ENCODE peak calls at places on chromosome 4, in four cellular contexts. Q is uterus, Y is K562, Z is lower lobe of right lung. R is an unnamed sample.

GRCh38 chr4:10958226-10958856 is 273.8 kb upstream of the CLNK start:
- DNase-seq in Q (no peak), Y (no peak), Z (no peak), R (no peak)

GRCh38 chr4:112213091-112213490 is 18.5 kb upstream of the AP1AR start:
- DNase-seq in Q (no peak), Y (peak), Z (no peak), R (no peak)

GRCh38 chr4:17817027-17817426 is 6.2 kb downstream of the NCAPG start:
- DNase-seq in Q (no peak), Y (peak), Z (no peak), R (no peak)

GRCh38 chr4:61086357-61086756 is 113.8 kb upstream of the ADGRL3 start:
- DNase-seq in Q (no peak), Y (no peak), Z (no peak), R (no peak)

GRCh38 chr4:118281611-118282442 is 71.0 kb downstream of the PRSS12 start:
- DNase-seq in Q (no peak), Y (peak), Z (no peak), R (no peak)

GRCh38 chr4:145883173-145883572 is 55.5 kb downstream of the ZNF827 start:
- DNase-seq in Q (no peak), Y (no peak), Z (no peak), R (no peak)

GRCh38 chr4:139559095-139559490 is 3.1 kb upstream of the SETD7 start:
- DNase-seq in Q (no peak), Y (no peak), Z (no peak), R (no peak)

GRCh38 chr4:120055167-120055566 is 11.5 kb downstream of the MAD2L1 start:
- DNase-seq in Q (no peak), Y (no peak), Z (no peak), R (no peak)

GRCh38 chr4:52037730-52038108 is 380 bp downstream of the SGCB start:
- DNase-seq in Q (peak), Y (no peak), Z (no peak), R (no peak)

GRCh38 chr4:118772149-118773081 is 63.5 kb downstream of the SEC24D start:
- DNase-seq in Q (no peak), Y (peak), Z (no peak), R (no peak)

GRCh38 chr4:112647785-112648184 is 10.8 kb downstream of the LARP7 start:
- DNase-seq in Q (no peak), Y (no peak), Z (no peak), R (no peak)

GRCh38 chr4:146957252-146957651 is 11.6 kb upstream of the TTC29 start:
- DNase-seq in Q (no peak), Y (no peak), Z (no peak), R (no peak)

GRCh38 chr4:126610933-126611332 is 1021.8 kb upstream of the INTU start:
- DNase-seq in Q (no peak), Y (peak), Z (no peak), R (no peak)

GRCh38 chr4:97691111-97691605 is 452.1 kb downstream of the STPG2 start:
- DNase-seq in Q (no peak), Y (no peak), Z (no peak), R (no peak)

GRCh38 chr4:71680706-71681105 is 103.2 kb downstream of the GC start:
- DNase-seq in Q (no peak), Y (no peak), Z (no peak), R (no peak)

GRCh38 chr4:17912011-17912410 is 101.2 kb downstream of the NCAPG start:
- DNase-seq in Q (no peak), Y (no peak), Z (no peak), R (no peak)

GRCh38 chr4:74374561-74375327 is 9.8 kb downstream of the EREG start:
- DNase-seq in Q (no peak), Y (no peak), Z (peak), R (peak)

GRCh38 chr4:165680821-165681220 is 192.2 kb upstream of the TLL1 start:
- DNase-seq in Q (no peak), Y (no peak), Z (no peak), R (no peak)

GRCh38 chr4:99088485-99089365 is at the start of gene ADH5:
- DNase-seq in Q (peak), Y (peak), Z (peak), R (peak)

GRCh38 chr4:150874386-150875226 is 140.5 kb downstream of the LRBA start:
- DNase-seq in Q (no peak), Y (no peak), Z (no peak), R (no peak)

GRCh38 chr4:158949094-158949493 is 153.8 kb upstream of the RAPGEF2 start:
- DNase-seq in Q (no peak), Y (no peak), Z (no peak), R (no peak)

GRCh38 chr4:630661-631060 is 5.3 kb downstream of the PDE6B start:
- DNase-seq in Q (no peak), Y (no peak), Z (no peak), R (no peak)

GRCh38 chr4:190020790-190021717 is 6.0 kb downstream of the FRG2 start:
- DNase-seq in Q (no peak), Y (peak), Z (peak), R (no peak)

GRCh38 chr4:83793481-83793880 is 257.6 kb downstream of the GPAT3 start:
- DNase-seq in Q (no peak), Y (no peak), Z (no peak), R (no peak)

GRCh38 chr4:117481742-117482141 is 396.4 kb upstream of the TRAM1L1 start:
- DNase-seq in Q (no peak), Y (no peak), Z (no peak), R (no peak)

GRCh38 chr4:154332681-154333421 is 158.7 kb downstream of the DCHS2 start:
- DNase-seq in Q (peak), Y (peak), Z (peak), R (no peak)

GRCh38 chr4:137967480-137968190 is 274.5 kb downstream of the SLC7A11 start:
- DNase-seq in Q (no peak), Y (peak), Z (no peak), R (no peak)

GRCh38 chr4:140069068-140069467 is 84.9 kb downstream of the MAML3 start:
- DNase-seq in Q (peak), Y (no peak), Z (no peak), R (peak)

GRCh38 chr4:34198966-34199365 is 2045.3 kb downstream of the ARAP2 start:
- DNase-seq in Q (no peak), Y (no peak), Z (no peak), R (no peak)

DNA sequence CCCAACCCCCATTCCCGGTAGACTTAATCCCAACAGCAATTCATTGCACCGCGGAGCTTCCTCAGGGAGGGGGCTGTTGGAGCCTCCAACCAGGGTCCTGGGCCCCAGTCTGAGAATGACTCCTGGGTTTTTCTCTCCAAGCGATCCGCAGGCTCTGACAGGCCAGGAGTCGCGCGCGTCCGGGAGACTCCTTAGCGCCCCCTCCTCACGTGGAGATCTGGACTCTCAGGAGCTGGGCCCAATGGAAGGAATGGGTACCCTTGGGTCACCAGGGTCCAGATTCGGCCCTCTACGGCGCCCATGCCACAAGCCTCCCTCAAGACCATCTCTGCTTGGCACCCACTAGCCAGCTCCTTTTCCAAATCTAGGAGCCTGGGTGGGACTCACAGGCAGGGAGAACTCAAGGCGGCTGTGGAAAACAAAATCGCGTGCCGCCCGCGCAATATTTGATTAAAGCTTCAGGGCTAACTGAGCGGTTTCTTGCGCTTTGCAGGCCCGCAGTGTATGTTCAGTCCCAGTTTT is 7.1 kb downstream of the HAND2 start:
- DNase-seq in Q (no peak), Y (no peak), Z (no peak), R (no peak)
- H3K4me3 ChIP-seq in Q (peak), Y (peak), Z (peak), R (peak)

DNA sequence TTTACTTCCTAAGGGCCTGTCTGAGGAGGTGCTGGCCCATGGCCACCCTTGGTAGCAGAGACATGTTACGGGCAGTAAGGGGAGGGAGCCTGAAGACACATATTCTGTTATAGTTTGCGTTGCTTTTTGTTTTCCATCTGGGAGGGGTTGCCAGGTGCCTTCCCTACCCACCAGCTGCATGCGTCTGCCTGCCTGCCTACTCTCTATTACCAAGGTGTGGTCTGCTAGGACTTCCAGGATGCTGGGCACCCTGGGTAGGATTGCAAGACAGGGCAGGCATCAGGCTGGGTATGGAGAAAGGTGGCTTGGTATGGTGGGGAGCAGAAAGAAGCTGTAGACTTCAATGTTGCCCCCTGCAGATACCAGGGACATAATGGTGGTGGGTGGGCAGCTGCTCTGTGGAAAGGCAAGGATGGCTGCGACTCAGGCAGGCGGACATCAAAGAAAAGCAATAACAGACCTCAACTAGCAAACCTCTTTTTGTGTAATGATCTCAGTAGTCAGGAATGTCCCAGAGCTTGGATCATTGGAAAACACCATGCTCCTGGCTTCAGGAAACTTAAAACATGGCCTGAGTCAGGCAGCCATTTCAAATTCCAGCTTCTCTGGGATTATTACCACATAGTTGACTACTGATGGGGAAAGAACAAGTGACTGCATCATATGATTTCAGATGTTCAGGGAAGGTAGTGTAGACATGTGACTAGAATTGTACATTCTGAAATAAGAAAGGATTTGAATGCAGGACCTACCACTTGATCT is 67.8 kb downstream of the HOPX start:
- DNase-seq in Q (no peak), Y (no peak), Z (no peak), R (no peak)
- H3K27ac ChIP-seq in Q (no peak), Y (no peak), Z (no peak), R (no peak)

GRCh38 chr4:82382756-82383155 is 9.0 kb upstream of the HNRNPD start:
- DNase-seq in Q (no peak), Y (no peak), Z (no peak), R (no peak)

GRCh38 chr4:82388405-82388804 is 14.6 kb upstream of the HNRNPD start:
- DNase-seq in Q (no peak), Y (no peak), Z (no peak), R (no peak)
- TF ChIP-seq CTCF in Q (no peak), Y (peak), Z (no peak), R (no peak)

DNA sequence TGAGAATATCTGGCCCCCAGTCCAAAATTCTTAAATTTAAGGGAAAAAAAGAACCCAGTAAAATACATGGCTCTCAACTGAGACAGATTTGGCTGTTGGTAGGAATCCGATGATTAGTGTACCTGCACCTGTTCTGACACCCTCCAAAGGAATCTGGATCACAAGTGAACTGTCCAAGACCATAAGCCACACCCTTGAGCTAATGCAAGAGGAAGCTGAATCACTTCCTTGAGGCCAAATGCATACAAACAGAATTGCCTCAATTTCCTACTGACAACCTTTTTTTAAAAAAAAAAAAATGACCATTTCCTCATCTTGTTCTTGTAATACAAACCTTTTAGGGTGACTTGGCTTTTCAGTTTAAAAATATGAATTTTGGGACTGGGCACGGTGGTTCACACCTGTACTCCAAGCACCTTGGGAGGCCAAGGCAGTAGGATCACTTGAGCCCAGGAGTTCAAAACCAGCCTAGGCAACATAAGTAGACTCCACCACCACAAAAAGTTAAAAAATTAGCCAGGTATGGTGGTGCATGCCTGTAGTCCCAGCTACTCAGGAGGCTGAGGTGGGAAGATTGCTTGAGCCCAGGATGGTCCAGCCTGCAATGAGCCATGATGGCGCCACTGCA is 10.7 kb upstream of the FBXL5 start:
- DNase-seq in Q (no peak), Y (no peak), Z (no peak), R (no peak)
- H3K4me3 ChIP-seq in Q (no peak), Y (no peak), Z (no peak), R (no peak)

DNA sequence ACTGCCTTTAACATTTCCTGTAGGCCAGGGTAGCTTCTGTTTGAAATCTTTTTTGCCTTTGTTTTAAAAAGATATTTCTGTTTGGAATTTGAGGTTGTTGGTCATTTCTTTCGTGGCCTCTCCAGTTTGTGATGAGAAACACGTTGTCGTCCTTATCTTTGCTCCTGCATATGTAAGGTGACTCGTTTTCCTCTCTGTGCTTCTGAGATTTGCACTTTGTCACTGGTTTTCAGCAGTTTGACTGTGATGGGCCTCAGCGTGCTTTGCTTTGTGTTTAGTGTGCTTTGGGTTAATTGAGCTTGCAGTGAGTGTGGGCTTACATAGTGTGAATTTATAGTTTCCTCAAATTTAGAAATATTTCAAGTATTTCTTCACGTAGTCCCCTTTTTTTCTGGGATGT is 81.5 kb downstream of the FAM193A start:
- DNase-seq in Q (no peak), Y (peak), Z (no peak), R (no peak)
- H3K27ac ChIP-seq in Q (no peak), Y (peak), Z (no peak), R (no peak)

GRCh38 chr4:27811928-27812327 is 951.3 kb downstream of the STIM2 start:
- DNase-seq in Q (no peak), Y (no peak), Z (no peak), R (no peak)
- TF ChIP-seq CTCF in Q (no peak), Y (no peak), Z (no peak), R (no peak)

GRCh38 chr4:188550296-188550695 is 411.1 kb downstream of the TRIML1 start:
- DNase-seq in Q (no peak), Y (no peak), Z (no peak), R (no peak)
- H3K4me3 ChIP-seq in Q (no peak), Y (no peak), Z (no peak), R (no peak)

DNA sequence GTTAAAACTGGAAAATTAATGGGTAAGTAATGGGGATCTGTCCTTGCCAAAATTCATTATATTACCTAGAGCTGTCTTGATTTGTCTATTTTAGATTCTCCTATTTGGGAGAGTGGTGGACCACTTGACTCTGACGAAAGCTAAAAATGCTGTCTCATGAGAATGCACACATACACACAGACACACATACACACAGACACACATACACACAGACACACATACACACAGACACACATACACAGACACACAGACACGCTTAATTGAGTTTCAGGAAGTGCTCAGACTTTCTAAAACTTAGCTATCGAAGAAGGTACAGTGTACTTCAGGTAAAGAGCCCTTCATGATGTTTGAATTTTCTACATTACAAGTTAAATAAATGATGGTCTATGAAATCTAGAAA is 279.5 kb downstream of the ANKRD50 start:
- DNase-seq in Q (no peak), Y (no peak), Z (no peak), R (no peak)
- H3K27ac ChIP-seq in Q (no peak), Y (no peak), Z (no peak), R (no peak)

GRCh38 chr4:107757860-107758476 is 37.9 kb upstream of the PAPSS1 start:
- DNase-seq in Q (no peak), Y (peak), Z (no peak), R (no peak)
- TF ChIP-seq CTCF in Q (peak), Y (peak), Z (peak), R (peak)

GRCh38 chr4:53507671-53508286 is 83.5 kb downstream of the LNX1 start:
- DNase-seq in Q (no peak), Y (peak), Z (no peak), R (peak)
- H3K4me3 ChIP-seq in Q (no peak), Y (peak), Z (no peak), R (peak)